ENCODE peak calls at places on chromosomes 5 and 9, in five cellular contexts. N is glutamatergic neuron, I is endodermal cell, V is HFF-Myc, U is testis. Q is an unnamed sample.

GRCh38 chr5:181243521-181244307 is at the start of gene RACK1:
- DNase-seq in N (peak; percentile 88), I (peak; percentile 95), V (no peak), U (peak; percentile 96), Q (peak; percentile 54)

GRCh38 chr5:96143450-96143849 is 181.8 kb upstream of the ELL2 start:
- DNase-seq in N (no peak), I (no peak), V (peak; percentile 32), U (no peak), Q (no peak)

GRCh38 chr9:1837453-1838084 is 177.6 kb upstream of the SMARCA2 start:
- DNase-seq in N (peak; percentile 59), I (peak; percentile 89), V (peak; percentile 11), U (peak; percentile 69), Q (no peak)

GRCh38 chr5:15799612-15800011 is 299.6 kb downstream of the FBXL7 start:
- DNase-seq in N (no peak), I (no peak), V (no peak), U (no peak), Q (no peak)

GRCh38 chr5:146560205-146560812 is 44.3 kb upstream of the GPR151 start:
- DNase-seq in N (no peak), I (peak; percentile 69), V (no peak), U (no peak), Q (no peak)

GRCh38 chr9:80866576-80867227 is 822.6 kb downstream of the TLE1 start:
- DNase-seq in N (no peak), I (no peak), V (no peak), U (no peak), Q (no peak)

GRCh38 chr5:415928-416635 is 26.9 kb upstream of the EXOC3 start:
- DNase-seq in N (no peak), I (peak; percentile 68), V (no peak), U (no peak), Q (no peak)

GRCh38 chr5:137706841-137707240 is 29.0 kb downstream of the KLHL3 start:
- DNase-seq in N (no peak), I (no peak), V (no peak), U (no peak), Q (no peak)

GRCh38 chr5:125148706-125149105 is 402.3 kb upstream of the ZNF608 start:
- DNase-seq in N (no peak), I (no peak), V (no peak), U (no peak), Q (no peak)

GRCh38 chr9:38120961-38121360 is 51.9 kb upstream of the SHB start:
- DNase-seq in N (no peak), I (no peak), V (no peak), U (no peak), Q (no peak)

GRCh38 chr9:35935755-35936509 is 22.0 kb downstream of the OR2S2 start:
- DNase-seq in N (no peak), I (no peak), V (no peak), U (no peak), Q (peak; percentile 19)

GRCh38 chr5:64026493-64026892 is 64.2 kb upstream of the HTR1A start:
- DNase-seq in N (no peak), I (no peak), V (no peak), U (no peak), Q (no peak)

GRCh38 chr5:161960314-161960713 is 107.3 kb upstream of the GABRG2 start:
- DNase-seq in N (no peak), I (no peak), V (no peak), U (no peak), Q (no peak)

GRCh38 chr9:99353408-99353807 is 131.3 kb downstream of the SEC61B start:
- DNase-seq in N (no peak), I (no peak), V (peak; percentile 74), U (peak; percentile 26), Q (peak; percentile 98)

GRCh38 chr5:123907349-123907748 is 395.4 kb downstream of the CSNK1G3 start:
- DNase-seq in N (no peak), I (no peak), V (no peak), U (no peak), Q (no peak)

GRCh38 chr5:9570876-9571275 is 25.0 kb upstream of the SEMA5A start:
- DNase-seq in N (no peak), I (no peak), V (no peak), U (no peak), Q (no peak)

GRCh38 chr5:6456766-6457370 is 8.2 kb downstream of the UBE2QL1 start:
- DNase-seq in N (no peak), I (no peak), V (no peak), U (no peak), Q (no peak)

GRCh38 chr9:86275962-86276361 is 6.4 kb downstream of the ISCA1 start:
- DNase-seq in N (no peak), I (peak; percentile 46), V (no peak), U (no peak), Q (no peak)

GRCh38 chr5:111627862-111628261 is 115.5 kb upstream of the STARD4 start:
- DNase-seq in N (no peak), I (no peak), V (no peak), U (no peak), Q (no peak)

GRCh38 chr9:136438548-136438908 is 1.1 kb downstream of the INPP5E start:
- DNase-seq in N (peak; percentile 54), I (peak; percentile 75), V (no peak), U (peak; percentile 25), Q (no peak)
- TF ChIP-seq CTCF in N (no peak), I (no peak), V (no peak), U (no peak), Q (no peak)

DNA sequence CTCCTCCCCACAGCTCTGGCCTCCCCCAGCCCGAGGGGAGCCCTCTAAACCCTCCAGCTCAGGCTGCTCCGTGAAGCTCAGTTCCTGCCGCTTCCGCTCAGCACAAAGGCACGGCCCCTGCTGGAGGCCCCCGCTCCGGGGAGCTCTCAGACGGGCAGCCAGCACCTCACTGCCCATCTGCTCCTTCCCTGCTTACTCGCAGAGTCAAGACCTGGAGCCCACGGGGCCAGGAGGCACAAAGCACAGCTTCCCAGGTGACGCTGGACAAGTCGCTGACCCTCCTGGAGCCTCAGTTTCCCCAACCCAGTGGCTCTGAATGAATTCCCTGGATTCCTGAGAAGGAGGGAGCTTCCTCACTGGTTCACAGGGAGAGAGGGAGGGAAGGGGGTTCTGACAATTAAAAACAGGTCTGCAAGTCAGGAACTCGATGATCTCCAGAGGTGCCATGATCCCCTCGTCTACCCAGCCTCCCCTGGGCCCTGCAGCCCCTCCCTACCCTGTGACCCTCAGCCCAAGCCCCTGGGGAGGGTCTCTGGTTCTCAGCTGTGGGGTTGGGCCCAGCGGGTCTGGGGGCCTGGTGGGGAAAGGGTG is 36.2 kb downstream of the VAV2 start:
- DNase-seq in N (peak; percentile 70), I (peak; percentile 86), V (no peak), U (no peak), Q (no peak)
- TF ChIP-seq CTCF in N (no peak), I (peak; percentile 31), V (peak; percentile 8), U (no peak), Q (peak; percentile 4)

GRCh38 chr9:97470076-97470475 is 31.4 kb upstream of the TMOD1 start:
- DNase-seq in N (no peak), I (peak; percentile 65), V (no peak), U (no peak), Q (no peak)
- TF ChIP-seq CTCF in N (no peak), I (peak; percentile 73), V (peak; percentile 25), U (no peak), Q (no peak)

GRCh38 chr9:133377721-133378216 is 1.6 kb downstream of the STKLD1 start:
- DNase-seq in N (no peak), I (no peak), V (peak; percentile 30), U (no peak), Q (no peak)
- TF ChIP-seq CTCF in N (no peak), I (no peak), V (no peak), U (no peak), Q (no peak)